ENCODE peak calls at places on chromosome 7, in eight cellular contexts. W is HepG2, F is upper lobe of left lung, E is HCT116, I is K562, G is GM12878, T is Panc1, D is GM23338. Q is an unnamed sample. For H3K4me1, the result is how much of the 10 kb centered on the place peaks cover.

GRCh38 chr7:15561840-15562239 is at the start of gene AGMO:
- ATAC-seq in W (peak), F (no peak), E (no peak), I (no peak), G (peak), T (no peak), D (no peak), Q (peak)

GRCh38 chr7:128164061-128164954 is 76.8 kb upstream of the LEP start:
- ATAC-seq in W (no peak), F (peak), E (peak), I (no peak), G (no peak), T (peak), D (peak), Q (no peak)

GRCh38 chr7:154633641-154634040 is 369.3 kb downstream of the PAXIP1 start:
- ATAC-seq in W (no peak), F (no peak), E (no peak), I (no peak), G (no peak), T (no peak), D (no peak), Q (no peak)

GRCh38 chr7:71221549-71221948 is 89.6 kb downstream of the GALNT17 start:
- ATAC-seq in W (no peak), F (no peak), E (no peak), I (no peak), G (no peak), T (no peak), D (no peak), Q (peak)

GRCh38 chr7:159144756-159145543 is at the start of gene VIPR2:
- ATAC-seq in W (no peak), F (no peak), E (no peak), I (no peak), G (no peak), T (no peak), D (peak), Q (peak)

GRCh38 chr7:7129381-7129780 is 53.0 kb upstream of the C1GALT1 start:
- ATAC-seq in W (no peak), F (no peak), E (no peak), I (no peak), G (no peak), T (no peak), D (no peak), Q (no peak)

GRCh38 chr7:98826400-98826799 is 43.4 kb downstream of the TMEM130 start:
- ATAC-seq in W (no peak), F (no peak), E (no peak), I (no peak), G (no peak), T (no peak), D (peak), Q (no peak)

GRCh38 chr7:16727736-16728135 is 25.8 kb upstream of the TSPAN13 start:
- ATAC-seq in W (no peak), F (no peak), E (no peak), I (peak), G (no peak), T (no peak), D (no peak), Q (no peak)

GRCh38 chr7:127150543-127150942 is 102.2 kb downstream of the GRM8 start:
- ATAC-seq in W (no peak), F (peak), E (no peak), I (no peak), G (no peak), T (no peak), D (peak), Q (no peak)

GRCh38 chr7:92766461-92767003 is 69.8 kb downstream of the CDK6 start:
- ATAC-seq in W (peak), F (no peak), E (peak), I (no peak), G (no peak), T (peak), D (no peak), Q (peak)

GRCh38 chr7:34949356-34949755 is 87.9 kb downstream of the DPY19L1 start:
- ATAC-seq in W (no peak), F (no peak), E (no peak), I (no peak), G (no peak), T (no peak), D (no peak), Q (no peak)

GRCh38 chr7:24981544-24981951 is 1.6 kb upstream of the OSBPL3 start:
- ATAC-seq in W (no peak), F (peak), E (peak), I (no peak), G (peak), T (peak), D (peak), Q (peak)

GRCh38 chr7:20514364-20514763 is 101.1 kb upstream of the ABCB5 start:
- ATAC-seq in W (no peak), F (no peak), E (no peak), I (no peak), G (peak), T (no peak), D (no peak), Q (no peak)

GRCh38 chr7:28318126-28318762 is 94.1 kb upstream of the CREB5 start:
- ATAC-seq in W (no peak), F (no peak), E (no peak), I (no peak), G (no peak), T (no peak), D (no peak), Q (no peak)

GRCh38 chr7:131556912-131557457 is 557 bp upstream of the PODXL start:
- ATAC-seq in W (peak), F (no peak), E (peak), I (peak), G (peak), T (peak), D (peak), Q (no peak)

GRCh38 chr7:33798671-33799325 is 106.5 kb upstream of the BMPER start:
- ATAC-seq in W (no peak), F (no peak), E (no peak), I (no peak), G (no peak), T (no peak), D (no peak), Q (no peak)

GRCh38 chr7:151143261-151144015 is 24.1 kb downstream of the GBX1 start:
- ATAC-seq in W (no peak), F (no peak), E (no peak), I (no peak), G (no peak), T (no peak), D (no peak), Q (no peak)

GRCh38 chr7:5495581-5496375 is 72.1 kb upstream of the TNRC18 start:
- ATAC-seq in W (no peak), F (no peak), E (peak), I (no peak), G (no peak), T (peak), D (no peak), Q (peak)

GRCh38 chr7:121960678-121961461 is 87.9 kb downstream of the PTPRZ1 start:
- ATAC-seq in W (peak), F (no peak), E (peak), I (no peak), G (no peak), T (peak), D (peak), Q (no peak)

GRCh38 chr7:15837627-15838026 is 151.1 kb upstream of the MEOX2 start:
- ATAC-seq in W (no peak), F (no peak), E (no peak), I (no peak), G (no peak), T (no peak), D (no peak), Q (peak)

GRCh38 chr7:29511851-29512250 is 51.8 kb upstream of the PRR15 start:
- ATAC-seq in W (no peak), F (no peak), E (no peak), I (no peak), G (no peak), T (no peak), D (peak), Q (no peak)

GRCh38 chr7:28958235-28958945 is at the start of gene TRIL:
- ATAC-seq in W (no peak), F (peak), E (no peak), I (no peak), G (no peak), T (no peak), D (peak), Q (peak)

GRCh38 chr7:149229526-149229925 is 9.9 kb upstream of the ZNF212 start:
- ATAC-seq in W (no peak), F (no peak), E (no peak), I (peak), G (peak), T (peak), D (no peak), Q (no peak)

GRCh38 chr7:123738356-123738755 is 10.4 kb downstream of the WASL start:
- ATAC-seq in W (peak), F (no peak), E (no peak), I (peak), G (no peak), T (no peak), D (no peak), Q (no peak)

GRCh38 chr7:86904949-86905834 is 154.3 kb downstream of the ELAPOR2 start:
- ATAC-seq in W (peak), F (no peak), E (peak), I (peak), G (peak), T (no peak), D (peak), Q (no peak)

GRCh38 chr7:13028731-13029099 is 341.3 kb downstream of the ARL4A start:
- ATAC-seq in W (no peak), F (no peak), E (no peak), I (no peak), G (no peak), T (no peak), D (no peak), Q (no peak)

GRCh38 chr7:4714161-4714700 is 32.1 kb downstream of the FOXK1 start:
- ATAC-seq in W (no peak), F (no peak), E (no peak), I (no peak), G (no peak), T (no peak), D (no peak), Q (no peak)

GRCh38 chr7:36928718-36929117 is 204.4 kb upstream of the AOAH start:
- ATAC-seq in W (no peak), F (no peak), E (no peak), I (no peak), G (no peak), T (no peak), D (no peak), Q (no peak)

GRCh38 chr7:45223728-45224630 is 66.4 kb downstream of the RAMP3 start:
- ATAC-seq in W (peak), F (peak), E (no peak), I (peak), G (no peak), T (no peak), D (peak), Q (no peak)

GRCh38 chr7:55348502-55348901 is 16.6 kb upstream of the LANCL2 start:
- ATAC-seq in W (no peak), F (no peak), E (no peak), I (no peak), G (peak), T (no peak), D (no peak), Q (no peak)

GRCh38 chr7:22943997-22944396 is 69.9 kb downstream of the HYCC1 start:
- ATAC-seq in W (no peak), F (no peak), E (no peak), I (peak), G (no peak), T (no peak), D (peak), Q (peak)

GRCh38 chr7:95493844-95494243 is 8.1 kb downstream of the ASB4 start:
- ATAC-seq in W (peak), F (no peak), E (no peak), I (no peak), G (no peak), T (no peak), D (no peak), Q (no peak)

GRCh38 chr7:126016722-126017121 is 1087.1 kb upstream of the POT1 start:
- ATAC-seq in W (no peak), F (no peak), E (no peak), I (no peak), G (peak), T (no peak), D (no peak), Q (no peak)

GRCh38 chr7:711967-712600 is 14.4 kb upstream of the DNAAF5 start:
- ATAC-seq in W (no peak), F (no peak), E (no peak), I (no peak), G (no peak), T (no peak), D (peak), Q (peak)
- H3K4me3 ChIP-seq in W (no peak), F (peak), E (no peak), I (no peak), G (no peak), T (no peak), D (peak), Q (peak)

DNA sequence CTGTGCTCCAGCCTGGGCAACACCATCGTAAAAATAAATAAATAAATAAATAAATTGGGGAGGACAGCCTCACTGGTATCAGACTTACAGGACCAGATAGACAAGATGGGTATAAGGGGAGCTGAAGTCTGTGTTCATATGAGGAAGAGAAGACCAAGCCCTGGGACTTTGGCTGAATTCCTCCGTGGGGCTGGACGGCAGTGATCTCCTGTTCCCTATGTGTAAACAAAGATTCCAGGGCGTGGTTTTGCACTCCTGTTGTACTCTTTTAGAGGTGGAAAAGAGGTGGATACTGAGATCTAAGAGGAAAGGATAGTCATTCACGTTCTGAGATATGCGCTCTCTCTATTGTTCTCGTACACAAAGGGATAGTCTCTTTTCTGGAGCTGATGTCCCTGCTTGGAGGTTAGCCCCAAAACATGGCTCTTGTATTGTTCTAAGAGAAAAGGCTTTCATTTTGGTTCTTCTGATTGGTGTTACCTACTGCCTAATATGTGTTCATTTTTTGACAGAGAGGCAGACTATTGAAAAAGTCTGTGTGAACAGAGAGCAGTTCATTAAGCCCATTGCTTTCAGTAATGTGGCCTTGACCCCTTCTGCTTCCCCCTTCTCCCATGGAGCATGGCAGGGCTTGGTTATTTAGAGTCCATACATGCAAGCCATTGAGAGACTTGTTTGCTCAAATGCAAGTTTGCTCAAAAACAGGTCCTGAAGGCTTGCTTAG is 12.3 kb downstream of the KCTD7 start:
- ATAC-seq in W (peak), F (no peak), E (no peak), I (no peak), G (no peak), T (no peak), D (no peak), Q (no peak)
- TF ChIP-seq POLR2AphosphoS5 in W (no peak), F (no peak), E (no peak), I (no peak), G (no peak), T (no peak), D (no peak), Q (no peak)

DNA sequence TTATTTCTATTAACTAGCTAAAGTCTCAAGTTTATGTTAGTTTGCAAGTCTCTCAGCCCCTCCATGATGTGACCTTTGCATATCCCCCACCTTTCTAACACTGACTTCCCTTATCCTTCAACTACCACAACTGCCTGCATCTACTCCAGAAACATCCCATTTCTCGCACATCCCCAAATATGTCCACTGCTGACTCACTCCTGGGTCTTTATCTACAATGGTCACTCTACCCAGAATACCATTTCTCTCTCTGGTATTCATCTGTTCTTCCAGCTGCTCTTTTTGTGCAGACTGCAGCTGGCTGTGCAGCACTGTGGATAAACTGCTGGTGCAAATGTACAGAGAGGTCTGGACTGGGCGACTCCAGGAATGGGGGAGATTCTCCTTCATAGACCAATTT is 32.7 kb upstream of the PRSS1 start:
- ATAC-seq in W (no peak), F (no peak), E (no peak), I (peak), G (no peak), T (no peak), D (no peak), Q (no peak)
- H3K4me1 ChIP-seq in W (under half), F (under half), E (under half), I (under half), G (under half), T (under half), D (under half), Q (under half)

DNA sequence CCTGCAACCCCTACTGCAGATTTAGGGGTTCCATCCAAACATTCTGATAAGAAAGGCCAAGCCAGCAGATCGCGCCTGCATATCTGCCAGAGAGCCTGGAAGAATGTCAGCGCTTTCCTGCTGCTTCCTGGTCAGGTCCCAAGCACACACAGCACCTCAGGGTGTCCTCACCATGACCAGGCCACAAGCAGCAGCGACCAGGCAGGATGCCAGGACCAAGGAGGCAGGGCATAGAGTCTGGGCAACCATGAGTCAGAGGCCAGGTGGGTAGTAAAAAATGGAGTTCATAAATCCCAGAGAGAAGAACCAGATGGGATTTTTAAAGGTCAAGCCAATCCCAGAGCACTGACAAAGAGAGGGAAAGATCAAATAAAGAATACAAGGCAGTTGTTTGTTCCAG is 5.5 kb upstream of the FAM131B start:
- ATAC-seq in W (no peak), F (no peak), E (peak), I (no peak), G (no peak), T (peak), D (no peak), Q (no peak)
- H3K4me3 ChIP-seq in W (no peak), F (no peak), E (no peak), I (no peak), G (no peak), T (no peak), D (no peak), Q (no peak)

GRCh38 chr7:157678503-157678902 is 341.7 kb downstream of the DNAJB6 start:
- ATAC-seq in W (peak), F (no peak), E (no peak), I (no peak), G (no peak), T (no peak), D (no peak), Q (no peak)
- TF ChIP-seq POLR2AphosphoS5 in W (no peak), F (no peak), E (no peak), I (no peak), G (no peak), T (no peak), D (no peak), Q (no peak)

DNA sequence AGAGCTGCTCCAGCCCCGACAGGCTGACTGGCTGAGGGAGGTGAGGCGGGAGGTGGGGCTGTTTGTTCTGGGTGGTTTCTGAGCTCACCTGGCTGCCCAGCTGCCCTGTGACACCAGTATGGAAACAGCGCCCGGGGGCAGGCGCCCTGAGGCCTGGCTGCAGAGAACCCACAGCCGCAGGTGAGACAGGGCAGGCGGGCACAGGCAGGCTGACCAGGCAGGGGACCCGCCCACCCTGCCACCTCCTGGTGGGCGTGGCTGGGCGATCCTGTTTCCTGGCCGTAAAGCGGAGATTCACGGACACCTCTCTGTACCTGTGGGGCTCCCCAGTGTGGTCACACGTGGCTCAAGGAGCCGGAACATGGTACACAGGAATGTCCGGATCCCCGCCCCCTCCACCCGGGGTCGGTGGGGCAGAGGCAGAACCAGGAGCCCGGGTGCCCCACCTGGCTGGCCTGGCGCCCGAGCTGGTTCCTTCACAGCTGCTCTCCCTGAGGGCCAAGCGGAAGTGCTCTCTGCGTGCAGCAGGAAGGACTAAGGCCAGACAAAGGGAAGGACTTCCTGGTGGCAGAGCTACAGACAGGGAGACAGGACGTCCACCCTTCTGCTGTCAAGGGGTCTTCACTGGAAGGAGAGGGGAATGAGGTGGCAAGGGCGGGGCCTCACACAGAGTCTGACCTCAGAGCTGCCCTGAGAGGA is 3.9 kb downstream of the MICALL2 start:
- ATAC-seq in W (no peak), F (peak), E (peak), I (no peak), G (no peak), T (peak), D (no peak), Q (no peak)
- H3K4me1 ChIP-seq in W (half or more), F (half or more), E (under half), I (under half), G (under half), T (half or more), D (under half), Q (under half)

DNA sequence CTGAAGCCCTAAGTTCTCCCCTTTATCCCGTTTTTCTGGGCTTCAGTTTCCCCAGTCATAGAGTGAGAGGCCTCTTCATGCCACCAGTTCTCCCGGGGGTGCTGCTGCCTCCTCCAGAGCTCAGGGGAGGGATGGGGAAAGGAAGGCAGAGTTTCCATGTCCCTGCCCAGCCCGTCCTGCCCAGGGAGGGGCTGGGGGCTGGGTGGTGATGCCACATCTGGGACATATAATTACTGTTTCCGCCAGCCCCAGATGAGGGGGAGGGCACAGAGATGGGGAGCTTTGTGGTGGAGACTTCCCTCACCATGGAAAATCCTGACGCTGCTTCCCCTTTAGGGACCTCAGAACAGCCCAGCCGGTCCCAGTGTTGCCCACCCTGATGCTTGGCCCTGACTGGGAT is 4.1 kb downstream of the AQP1 start:
- ATAC-seq in W (no peak), F (no peak), E (no peak), I (no peak), G (no peak), T (no peak), D (no peak), Q (no peak)
- H3K4me3 ChIP-seq in W (no peak), F (peak), E (no peak), I (peak), G (no peak), T (no peak), D (no peak), Q (peak)

GRCh38 chr7:100220833-100221718 is 1.3 kb downstream of the PVRIG start:
- ATAC-seq in W (no peak), F (peak), E (no peak), I (no peak), G (peak), T (no peak), D (no peak), Q (no peak)
- TF ChIP-seq POLR2AphosphoS5 in W (no peak), F (no peak), E (no peak), I (no peak), G (peak), T (no peak), D (no peak), Q (no peak)

GRCh38 chr7:65002972-65003585 is 3.4 kb downstream of the ERV3-1 start:
- ATAC-seq in W (no peak), F (no peak), E (no peak), I (no peak), G (no peak), T (no peak), D (no peak), Q (no peak)
- H3K4me1 ChIP-seq in W (half or more), F (half or more), E (under half), I (under half), G (under half), T (under half), D (under half), Q (under half)

GRCh38 chr7:77479536-77480088 is 57.5 kb upstream of the PTPN12 start:
- ATAC-seq in W (peak), F (no peak), E (no peak), I (peak), G (no peak), T (no peak), D (peak), Q (no peak)
- H3K4me3 ChIP-seq in W (peak), F (no peak), E (no peak), I (no peak), G (no peak), T (no peak), D (no peak), Q (no peak)